ENCODE peak calls at places on chromosomes 2 and 18, in five cellular contexts. H is ovary, Y is fibroblast of lung, Z is IMR-90, N is ascending aorta. A is an unnamed sample.
A peak's percentile ranks its signal among the peaks of the same experiment; 100 is the strongest.

GRCh38 chr2:5617796-5618195 is 74.4 kb upstream of the SOX11 start:
- DNase-seq in H (no peak), Y (no peak), Z (no peak), N (no peak), A (no peak)

GRCh38 chr18:78727877-78728276 is 251.7 kb upstream of the SALL3 start:
- DNase-seq in H (no peak), Y (no peak), Z (no peak), N (peak; percentile 50), A (no peak)

GRCh38 chr18:23226930-23227728 is 91.8 kb downstream of the CABLES1 start:
- DNase-seq in H (peak; percentile 74), Y (peak; percentile 95), Z (peak; percentile 94), N (peak; percentile 90), A (no peak)

GRCh38 chr2:195304310-195304709 is 352.7 kb upstream of the SLC39A10 start:
- DNase-seq in H (no peak), Y (peak; percentile 36), Z (peak; percentile 2), N (no peak), A (no peak)

GRCh38 chr2:108184421-108184820 is 55.3 kb upstream of the SULT1C3 start:
- DNase-seq in H (no peak), Y (peak; percentile 9), Z (peak; percentile 13), N (no peak), A (no peak)

GRCh38 chr18:39489426-39489825 is 1923.8 kb upstream of the CELF4 start:
- DNase-seq in H (no peak), Y (peak; percentile 14), Z (no peak), N (no peak), A (no peak)

GRCh38 chr2:32900246-32901000 is 46.3 kb upstream of the LTBP1 start:
- DNase-seq in H (no peak), Y (no peak), Z (no peak), N (no peak), A (no peak)

GRCh38 chr2:41899189-41899588 is 148.6 kb upstream of the PKDCC start:
- DNase-seq in H (no peak), Y (no peak), Z (peak; percentile 42), N (peak; percentile 80), A (no peak)

GRCh38 chr2:159034728-159035127 is 66.3 kb downstream of the TANC1 start:
- DNase-seq in H (no peak), Y (no peak), Z (no peak), N (no peak), A (no peak)

GRCh38 chr18:58980991-58981390 is 116.3 kb downstream of the ZNF532 start:
- DNase-seq in H (no peak), Y (no peak), Z (no peak), N (no peak), A (no peak)

GRCh38 chr2:168626096-168626495 is 170.0 kb downstream of the CERS6 start:
- DNase-seq in H (no peak), Y (no peak), Z (no peak), N (no peak), A (no peak)

GRCh38 chr2:30448308-30448707 is 1.3 kb downstream of the LCLAT1 start:
- DNase-seq in H (no peak), Y (no peak), Z (no peak), N (no peak), A (no peak)

DNA sequence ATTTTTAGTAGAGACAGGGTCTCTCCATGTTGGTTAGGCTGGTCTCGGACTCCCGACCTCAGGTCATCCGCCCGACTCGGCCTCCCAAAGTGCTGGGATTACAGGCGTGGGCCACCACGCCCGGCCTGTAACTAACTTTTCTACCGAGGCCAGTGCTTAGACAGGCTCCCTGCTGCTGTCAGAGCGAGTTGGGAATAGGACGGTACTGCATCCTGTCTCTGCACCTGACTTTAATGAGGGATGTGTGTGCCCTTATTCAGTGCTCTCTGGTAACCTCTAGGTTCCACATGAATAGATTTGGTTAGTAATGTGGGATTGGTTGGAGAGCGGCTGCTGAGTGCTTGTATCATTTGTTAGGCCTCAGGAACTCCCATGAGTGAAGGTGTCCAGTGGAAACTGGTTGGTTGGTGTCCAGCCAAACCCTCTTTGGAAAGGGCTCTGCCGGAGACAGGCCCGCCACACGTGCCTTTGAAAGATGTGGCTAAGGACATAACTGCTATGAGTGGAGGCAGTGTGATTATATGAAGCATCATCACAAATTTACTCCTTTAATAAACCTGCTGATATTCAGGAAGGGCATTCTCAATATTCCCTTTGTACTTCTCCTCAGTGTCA is 36.6 kb downstream of the MYOM1 start:
- DNase-seq in H (no peak), Y (no peak), Z (no peak), N (no peak), A (no peak)
- H3K4me1 ChIP-seq in H (no peaks in the 10 kb centered on the region), Y (peaks cover 2% of the 10 kb centered on the region), Z (peaks cover 1% of the 10 kb centered on the region), N (peaks cover 7% of the 10 kb centered on the region), A (peaks cover 15% of the 10 kb centered on the region)

DNA sequence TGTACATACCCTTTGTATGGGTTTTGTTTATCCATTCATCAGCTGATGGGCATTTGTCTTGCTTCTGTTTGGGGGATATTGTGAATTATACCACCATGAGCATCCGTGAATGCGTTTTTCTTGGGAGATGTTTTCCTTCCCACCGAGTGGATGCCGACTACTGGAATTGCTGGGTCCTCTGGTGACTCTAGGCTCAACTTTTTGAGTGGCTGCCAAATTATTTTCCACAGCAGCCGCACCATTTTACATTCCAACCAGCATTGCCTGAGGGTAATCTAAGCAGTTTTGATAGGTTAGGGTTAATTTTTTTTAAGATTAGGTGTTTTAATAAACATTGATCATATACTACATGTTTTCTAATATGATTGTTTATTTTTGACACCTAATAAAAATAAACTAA is 220.1 kb downstream of the SNTG2 start:
- DNase-seq in H (no peak), Y (no peak), Z (no peak), N (no peak), A (no peak)
- H3K4me1 ChIP-seq in H (no peaks in the 10 kb centered on the region), Y (no peaks in the 10 kb centered on the region), Z (no peaks in the 10 kb centered on the region), N (no peaks in the 10 kb centered on the region), A (no peaks in the 10 kb centered on the region)

GRCh38 chr2:60998628-60999545 is 18.6 kb upstream of the PEX13 start:
- DNase-seq in H (no peak), Y (peak; percentile 74), Z (peak; percentile 62), N (no peak), A (no peak)
- H3K4me1 ChIP-seq in H (no peaks in the 10 kb centered on the region), Y (no peaks in the 10 kb centered on the region), Z (no peaks in the 10 kb centered on the region), N (no peaks in the 10 kb centered on the region), A (no peaks in the 10 kb centered on the region)

GRCh38 chr2:233692648-233693047 is at the start of gene UGT1A6:
- DNase-seq in H (no peak), Y (no peak), Z (no peak), N (no peak), A (no peak)
- H3K4me1 ChIP-seq in H (no peaks in the 10 kb centered on the region), Y (no peaks in the 10 kb centered on the region), Z (no peaks in the 10 kb centered on the region), N (no peaks in the 10 kb centered on the region), A (peaks cover 17% of the 10 kb centered on the region)

DNA sequence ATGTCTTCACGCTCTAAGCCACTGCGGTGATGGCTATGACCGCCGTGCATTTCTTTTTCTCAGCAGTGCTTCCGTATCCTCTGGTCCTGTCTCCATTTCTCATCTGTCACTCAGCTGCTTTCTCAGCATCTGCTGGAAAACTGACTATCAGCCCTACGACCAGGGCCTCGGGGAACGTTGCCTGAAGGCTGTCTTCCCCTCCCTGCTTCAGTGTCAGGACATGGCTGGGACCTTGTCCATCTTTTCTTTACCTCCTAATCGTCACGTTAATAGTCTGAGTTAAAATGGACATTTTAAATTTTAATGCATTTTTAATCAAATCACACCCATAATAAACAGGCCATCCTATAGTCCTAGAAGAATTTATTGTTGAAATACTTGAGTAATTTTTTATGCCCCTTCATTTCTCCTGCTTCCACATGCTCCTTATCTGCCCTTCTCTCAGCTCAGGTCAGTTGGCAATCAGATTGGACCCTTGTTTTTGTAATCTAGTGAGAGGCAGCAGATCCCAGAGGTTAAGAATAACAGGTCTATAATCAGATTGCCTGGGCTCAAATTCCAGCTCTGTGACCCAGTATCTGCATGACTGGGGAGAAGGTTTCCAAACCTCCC is 250.2 kb upstream of the SIX3 start:
- DNase-seq in H (no peak), Y (no peak), Z (no peak), N (no peak), A (no peak)
- H3K4me1 ChIP-seq in H (no peaks in the 10 kb centered on the region), Y (no peaks in the 10 kb centered on the region), Z (no peaks in the 10 kb centered on the region), N (no peaks in the 10 kb centered on the region), A (no peaks in the 10 kb centered on the region)

GRCh38 chr2:55019547-55020258 is 30.5 kb downstream of the RTN4 start:
- DNase-seq in H (no peak), Y (no peak), Z (no peak), N (no peak), A (no peak)

GRCh38 chr2:55014962-55015939 is 35.0 kb downstream of the RTN4 start:
- DNase-seq in H (no peak), Y (peak; percentile 76), Z (peak; percentile 65), N (peak; percentile 71), A (peak; percentile 74)

GRCh38 chr2:55017880-55018279 is 32.4 kb downstream of the RTN4 start:
- DNase-seq in H (no peak), Y (no peak), Z (no peak), N (no peak), A (no peak)

GRCh38 chr2:55018619-55019018 is 31.6 kb downstream of the RTN4 start:
- DNase-seq in H (no peak), Y (no peak), Z (no peak), N (no peak), A (no peak)

GRCh38 chr2:55017428-55017827 is 32.8 kb downstream of the RTN4 start:
- DNase-seq in H (no peak), Y (no peak), Z (no peak), N (no peak), A (no peak)
- H3K4me1 ChIP-seq in H (peaks cover 1% of the 10 kb centered on the region), Y (peaks cover 11% of the 10 kb centered on the region), Z (peaks cover 26% of the 10 kb centered on the region), N (peaks cover 22% of the 10 kb centered on the region), A (peaks cover 41% of the 10 kb centered on the region)

GRCh38 chr2:96111257-96111640 is 5.1 kb downstream of the ADRA2B start:
- DNase-seq in H (no peak), Y (no peak), Z (no peak), N (no peak), A (no peak)
- H3K4me1 ChIP-seq in H (peaks cover 10% of the 10 kb centered on the region), Y (no peaks in the 10 kb centered on the region), Z (no peaks in the 10 kb centered on the region), N (peaks cover 2% of the 10 kb centered on the region), A (peaks cover 7% of the 10 kb centered on the region)

DNA sequence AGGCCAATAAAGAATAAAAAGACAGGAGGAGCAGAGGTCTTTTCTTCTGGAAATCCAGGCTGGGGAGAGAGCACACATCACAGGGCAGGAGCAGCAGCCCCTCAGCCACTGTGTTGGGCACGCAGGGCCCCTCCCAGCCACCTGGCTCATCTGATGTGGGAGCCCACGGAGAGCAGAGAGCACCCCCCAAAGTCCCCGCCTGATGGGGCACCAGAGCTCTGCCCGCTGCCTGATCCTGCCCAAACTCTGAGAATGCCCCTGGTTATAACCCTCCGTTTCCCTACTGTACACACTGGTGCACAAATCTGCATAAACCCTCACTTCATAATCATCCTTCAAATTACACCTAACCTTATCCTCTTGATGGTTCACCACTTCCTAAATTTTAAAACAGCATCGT is 111.3 kb downstream of the HDAC4 start:
- DNase-seq in H (no peak), Y (no peak), Z (no peak), N (no peak), A (no peak)
- H3K4me1 ChIP-seq in H (peaks cover 31% of the 10 kb centered on the region), Y (peaks cover 5% of the 10 kb centered on the region), Z (peaks cover 53% of the 10 kb centered on the region), N (peaks cover 42% of the 10 kb centered on the region), A (peaks cover 28% of the 10 kb centered on the region)

GRCh38 chr18:46152436-46152807 is 48.2 kb downstream of the HAUS1 start:
- DNase-seq in H (no peak), Y (peak; percentile 60), Z (peak; percentile 83), N (no peak), A (no peak)
- H3K4me1 ChIP-seq in H (no peaks in the 10 kb centered on the region), Y (peaks cover 12% of the 10 kb centered on the region), Z (peaks cover 21% of the 10 kb centered on the region), N (no peaks in the 10 kb centered on the region), A (no peaks in the 10 kb centered on the region)

GRCh38 chr18:9105420-9105819 is 2.9 kb downstream of the NDUFV2 start:
- DNase-seq in H (no peak), Y (no peak), Z (no peak), N (no peak), A (no peak)
- H3K4me1 ChIP-seq in H (peaks cover 8% of the 10 kb centered on the region), Y (peaks cover 13% of the 10 kb centered on the region), Z (peaks cover 8% of the 10 kb centered on the region), N (peaks cover 48% of the 10 kb centered on the region), A (peaks cover 74% of the 10 kb centered on the region)

A was measured in body of pancreas.